ENCODE peak calls at places on chromosomes 4 and X, in five cellular contexts. V is T-helper 17 cell; N is body of pancreas; I is SK-MEL-5; W is stimulated activated CD8-positive, alpha-beta memory T cell treated with anti-CD3 and anti-CD28 coated beads, Interleukin-4, amount 100 ng/mL, for 48 hours. R is an unnamed sample.

GRCh38 chr4:6327220-6327917 is 57.7 kb downstream of the WFS1 start:
- DNase-seq in N (peak), W (peak), V (peak), I (peak), R (peak)

GRCh38 chr4:98779021-98779420 is 120.6 kb upstream of the TSPAN5 start:
- DNase-seq in W (no peak), I (no peak), N (no peak), V (no peak), R (no peak)

GRCh38 chr4:28709821-28710330 is 1849.2 kb downstream of the STIM2 start:
- DNase-seq in W (no peak), V (no peak), I (no peak), N (no peak), R (no peak)

GRCh38 chrX:20913760-20914159 is 460.5 kb upstream of the CNKSR2 start:
- DNase-seq in W (peak), N (no peak), I (no peak), V (no peak), R (peak)

GRCh38 chr4:128810331-128810870 is 901 bp downstream of the JADE1 start:
- DNase-seq in W (peak), I (peak), N (peak), V (no peak), R (no peak)

GRCh38 chr4:129926936-129927335 is 831.0 kb downstream of the C4orf33 start:
- DNase-seq in V (no peak), W (no peak), I (peak), N (no peak), R (peak)

GRCh38 chr4:7652006-7652405 is 217.3 kb upstream of the PSAPL1 start:
- DNase-seq in N (no peak), W (no peak), I (no peak), V (no peak), R (no peak)

GRCh38 chrX:131621650-131622049 is 77.8 kb downstream of the OR13H1 start:
- DNase-seq in V (no peak), N (no peak), I (no peak), W (no peak), R (no peak)

GRCh38 chrX:134948333-134949241 is 42.2 kb upstream of the SMIM10 start:
- DNase-seq in I (peak), W (no peak), N (no peak), V (no peak), R (no peak)

GRCh38 chr4:139515531-139515958 is 40.5 kb downstream of the SETD7 start:
- DNase-seq in I (no peak), N (no peak), W (no peak), V (no peak), R (no peak)

GRCh38 chrX:12263211-12263610 is 124.9 kb downstream of the FRMPD4 start:
- DNase-seq in V (no peak), I (no peak), W (no peak), N (no peak), R (no peak)

GRCh38 chr4:74499986-74500781 is 55.2 kb downstream of the AREG start:
- DNase-seq in I (no peak), N (no peak), V (no peak), W (no peak), R (no peak)

GRCh38 chr4:26349496-26349895 is 28.7 kb downstream of the RBPJ start:
- DNase-seq in N (no peak), I (peak), W (no peak), V (no peak), R (no peak)

GRCh38 chr4:7384929-7385890 is 49.5 kb downstream of the PSAPL1 start:
- DNase-seq in N (no peak), I (no peak), V (no peak), W (no peak), R (no peak)

GRCh38 chrX:69088171-69088938 is 76.9 kb downstream of the PJA1 start:
- DNase-seq in V (no peak), I (no peak), N (no peak), W (no peak), R (no peak)